ENCODE peak calls at places on chromosomes 4 and X, in four cellular contexts. U is HCT116, Q is A549, H is endothelial cell of umbilical vein. N is an unnamed sample.
A peak's percentile ranks its signal among the peaks of the same experiment; 100 is the strongest.

GRCh38 chrX:65034641-65035450 is 58.6 kb upstream of the ZC4H2 start:
- DNase-seq in Q (peak; percentile 25), U (peak; percentile 47), H (peak; percentile 53), N (peak; percentile 55)

GRCh38 chrX:55524487-55524886 is 34.8 kb upstream of the USP51 start:
- DNase-seq in U (no peak), Q (no peak), H (no peak), N (peak; percentile 1)

GRCh38 chr4:105988671-105989070 is 93.4 kb downstream of the NPNT start:
- DNase-seq in H (no peak), U (no peak), Q (no peak), N (no peak)

GRCh38 chrX:71195959-71196727 is 26.9 kb upstream of the GJB1 start:
- DNase-seq in Q (no peak), U (no peak), H (no peak), N (peak; percentile 15)

GRCh38 chr4:93334003-93334402 is 494.6 kb upstream of the ATOH1 start:
- DNase-seq in Q (no peak), U (no peak), H (no peak), N (no peak)

GRCh38 chrX:118383120-118383519 is 37.2 kb downstream of the WDR44 start:
- DNase-seq in H (peak; percentile 8), Q (no peak), U (no peak), N (no peak)

GRCh38 chrX:794311-794710 is 163.7 kb downstream of the SHOX start:
- DNase-seq in U (no peak), Q (no peak), H (no peak), N (no peak)

GRCh38 chr4:151287409-151287808 is 10.4 kb downstream of the PRSS48 start:
- DNase-seq in H (peak; percentile 24), U (no peak), Q (no peak), N (no peak)

GRCh38 chrX:25020391-25021131 is 4.8 kb upstream of the ARX start:
- DNase-seq in U (no peak), H (no peak), Q (peak; percentile 80), N (peak; percentile 42)

GRCh38 chr4:60216752-60217151 is 983.4 kb upstream of the ADGRL3 start:
- DNase-seq in H (no peak), U (no peak), Q (no peak), N (peak; percentile 50)

GRCh38 chrX:42946544-42947223 is 168.7 kb upstream of the PPP1R2C start:
- DNase-seq in Q (no peak), U (no peak), H (peak; percentile 60), N (no peak)

GRCh38 chr4:88442636-88443260 is 14.2 kb upstream of the HERC5 start:
- DNase-seq in H (no peak), U (no peak), Q (no peak), N (peak; percentile 21)

GRCh38 chr4:171265190-171265818 is 547.9 kb upstream of the GALNTL6 start:
- DNase-seq in U (no peak), Q (no peak), H (no peak), N (no peak)

GRCh38 chr4:6502747-6503465 is 30.5 kb upstream of the PPP2R2C start:
- DNase-seq in U (no peak), H (no peak), Q (no peak), N (no peak)

GRCh38 chr4:136818811-136819210 is 713.5 kb downstream of the PCDH18 start:
- DNase-seq in Q (no peak), H (peak; percentile 88), U (no peak), N (no peak)

GRCh38 chrX:38881727-38882126 is 80.5 kb downstream of the MID1IP1 start:
- DNase-seq in Q (no peak), U (no peak), H (no peak), N (peak; percentile 82)

DNA sequence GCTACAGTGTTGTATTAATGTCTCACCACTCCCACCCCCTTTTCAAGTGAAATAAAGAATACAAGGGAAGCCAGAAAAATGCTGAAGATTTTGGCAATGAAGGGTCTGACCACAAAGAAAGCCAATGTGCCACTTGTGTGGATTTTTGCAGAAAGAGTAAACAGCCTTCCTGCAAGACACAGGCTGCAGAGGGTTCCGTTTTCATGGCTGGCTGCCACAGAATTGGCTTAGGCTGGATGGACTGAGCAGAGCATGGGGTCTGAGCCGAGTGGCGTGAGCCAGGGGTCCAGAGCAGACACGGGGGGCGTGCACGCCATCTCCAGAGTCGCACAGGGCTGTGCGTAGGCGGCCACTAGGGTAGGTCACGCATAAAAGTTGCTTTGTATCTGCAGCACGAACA is 69.2 kb downstream of the MTNR1A start:
- DNase-seq in U (no peak), H (no peak), Q (no peak), N (no peak)
- H3K4me3 ChIP-seq in U (no peak overlapping the region), H (no peak overlapping the region), Q (no peak overlapping the region), N (no peak overlapping the region)

GRCh38 chrX:30219372-30219771 is 4.0 kb downstream of the MAGEB2 start:
- DNase-seq in H (no peak), U (no peak), Q (no peak), N (no peak)

GRCh38 chrX:30230395-30230794 is at the start of gene MAGEB3:
- DNase-seq in U (no peak), H (no peak), Q (no peak), N (no peak)

GRCh38 chrX:30220646-30221045 is 5.3 kb downstream of the MAGEB2 start:
- DNase-seq in H (no peak), Q (no peak), U (no peak), N (no peak)

GRCh38 chrX:30228526-30228925 is 1.9 kb upstream of the MAGEB3 start:
- DNase-seq in U (no peak), Q (no peak), H (no peak), N (no peak)

DNA sequence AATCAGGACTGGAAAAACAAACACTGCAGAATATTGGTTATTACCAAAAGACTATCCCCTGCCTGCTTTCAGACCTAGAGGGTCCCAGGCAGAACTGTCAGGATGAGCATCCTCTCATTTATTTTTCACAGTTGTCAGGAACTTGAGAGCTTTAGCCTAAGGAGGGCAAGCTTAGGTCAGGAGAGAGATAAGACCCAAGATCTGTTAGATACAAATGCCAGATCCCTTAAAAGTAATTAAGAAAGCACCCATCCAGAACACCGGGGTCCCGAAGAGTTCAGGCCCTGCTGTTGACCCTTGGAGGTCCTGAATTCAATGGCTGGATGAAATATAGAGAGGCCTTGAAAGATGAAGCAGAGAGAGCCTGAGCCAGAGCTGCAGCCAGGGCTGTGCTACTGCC is 5.9 kb upstream of the MAGEB3 start:
- DNase-seq in H (no peak), U (no peak), Q (no peak), N (no peak)
- TF ChIP-seq MAX in H (no peak), U (no peak), Q (no peak), N (no peak)

GRCh38 chrX:136872091-136872700 is 8.3 kb downstream of the RBMX start:
- DNase-seq in U (no peak), H (no peak), Q (no peak), N (no peak)
- TF ChIP-seq POLR2A in U (no peak), H (no peak), Q (no peak), N (no peak)

GRCh38 chr4:54914781-54915180 is 210.6 kb downstream of the KDR start:
- DNase-seq in H (no peak), Q (no peak), U (no peak), N (no peak)

GRCh38 chr4:54913751-54914526 is 211.5 kb downstream of the KDR start:
- DNase-seq in U (no peak), H (peak; percentile 62), Q (no peak), N (no peak)

GRCh38 chr4:54912155-54912554 is 213.2 kb downstream of the KDR start:
- DNase-seq in U (no peak), Q (no peak), H (no peak), N (no peak)

GRCh38 chr4:54908744-54909143 is 216.7 kb downstream of the KDR start:
- DNase-seq in Q (no peak), H (no peak), U (no peak), N (no peak)

DNA sequence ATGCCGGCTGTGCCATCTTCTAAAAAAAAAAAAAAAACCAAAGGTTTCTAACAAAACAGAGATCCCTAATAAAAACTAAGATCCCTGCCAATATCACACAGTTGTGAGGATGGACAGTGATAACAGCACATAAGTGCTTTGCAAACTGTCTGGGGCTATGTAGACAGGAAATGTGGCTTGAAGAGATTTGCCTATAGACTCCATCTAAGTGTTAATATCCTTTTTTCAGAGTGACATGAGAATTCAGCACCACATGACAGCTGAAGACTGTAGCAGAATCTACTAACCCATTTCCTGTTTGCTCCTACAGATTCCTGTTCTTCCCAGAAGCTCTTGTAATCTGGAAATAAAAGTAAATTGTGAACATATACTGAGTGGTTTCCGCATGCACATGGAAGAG is 215.4 kb downstream of the KDR start:
- DNase-seq in U (no peak), H (peak; percentile 31), Q (no peak), N (no peak)
- H3K4me3 ChIP-seq in U (no peak overlapping the region), H (no peak overlapping the region), Q (no peak overlapping the region), N (no peak overlapping the region)

DNA sequence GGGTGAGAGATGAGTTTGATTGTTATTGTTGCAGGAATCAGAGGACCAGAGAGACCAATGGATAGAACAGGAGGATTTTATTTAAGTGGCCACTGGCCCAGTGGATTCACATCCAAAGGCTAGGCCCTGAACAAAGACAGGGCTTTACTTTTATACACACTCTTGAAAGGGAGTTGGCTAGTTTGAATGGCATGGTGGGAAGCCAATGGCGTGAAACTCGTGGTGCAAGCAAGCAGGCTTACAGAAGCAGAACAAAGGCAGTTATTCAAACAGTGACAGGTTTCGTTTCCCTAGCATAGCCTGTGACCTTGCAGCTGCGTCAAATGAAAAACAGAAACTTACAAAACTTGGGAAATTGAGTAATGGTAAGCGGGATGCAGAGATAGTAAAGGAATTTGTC is 110.2 kb upstream of the PRDX4 start:
- DNase-seq in H (no peak), U (no peak), Q (no peak), N (peak; percentile 2)
- TF ChIP-seq MAX in H (no peak), U (no peak), Q (no peak), N (no peak)

N was measured in NB4.